ENCODE peak calls at places on chromosomes 7 and 10, in five cellular contexts. J is GDM1, Z is H9, W is GM10248, B is NCI-H2081. O is an unnamed sample.

GRCh38 chr10:69898941-69899340 is 97.2 kb downstream of the COL13A1 start:
- DNase-seq in B (no peak), Z (no peak), J (no peak), W (no peak), O (no peak)

GRCh38 chr10:128908109-128908898 is 558.7 kb upstream of the MGMT start:
- DNase-seq in Z (peak; percentile 38), W (no peak), J (no peak), B (no peak), O (no peak)

GRCh38 chr10:122044713-122045112 is 55.8 kb downstream of the TACC2 start:
- DNase-seq in Z (no peak), J (no peak), W (no peak), B (no peak), O (no peak)

GRCh38 chr10:114876602-114877300 is 55.2 kb downstream of the FHIP2A start:
- DNase-seq in J (peak; percentile 29), B (peak; percentile 64), Z (peak; percentile 85), W (peak; percentile 76), O (peak; percentile 77)

GRCh38 chr7:76108540-76109233 is 60.8 kb downstream of the MDH2 start:
- DNase-seq in Z (no peak), B (peak; percentile 49), J (no peak), W (no peak), O (no peak)

GRCh38 chr10:13668126-13668525 is 81.4 kb downstream of the PRPF18 start:
- DNase-seq in J (no peak), Z (no peak), B (no peak), W (no peak), O (no peak)

GRCh38 chr10:37263304-37263703 is 137.9 kb downstream of the ANKRD30A start:
- DNase-seq in Z (no peak), J (no peak), W (no peak), B (no peak), O (peak; percentile 3)

GRCh38 chr10:79024716-79025112 is 44.1 kb upstream of the ZMIZ1 start:
- DNase-seq in B (no peak), W (no peak), Z (no peak), J (no peak), O (no peak)

GRCh38 chr10:61545170-61545569 is 92.0 kb upstream of the TMEM26 start:
- DNase-seq in W (no peak), B (no peak), Z (no peak), J (no peak), O (no peak)

GRCh38 chr10:104317195-104318095 is 20.8 kb downstream of the ITPRIP start:
- DNase-seq in Z (no peak), J (no peak), W (no peak), B (no peak), O (no peak)

GRCh38 chr7:33563010-33563409 is 342.3 kb upstream of the BMPER start:
- DNase-seq in B (no peak), W (no peak), Z (no peak), J (no peak), O (no peak)

GRCh38 chr10:10959666-10960065 is 58.0 kb upstream of the CELF2 start:
- DNase-seq in W (no peak), Z (no peak), J (no peak), B (no peak), O (no peak)

GRCh38 chr10:110667620-110668343 is 23.6 kb downstream of the RBM20 start:
- DNase-seq in J (no peak), W (no peak), Z (peak; percentile 67), B (no peak), O (no peak)

GRCh38 chr7:10889266-10889898 is 84.3 kb upstream of the PHF14 start:
- DNase-seq in B (peak; percentile 62), J (peak; percentile 72), W (peak; percentile 71), Z (peak; percentile 47), O (peak; percentile 39)

GRCh38 chr7:12851841-12852240 is 164.4 kb downstream of the ARL4A start:
- DNase-seq in B (no peak), W (no peak), Z (no peak), J (no peak), O (no peak)

GRCh38 chr10:86363833-86364511 is 2.6 kb downstream of the GRID1 start:
- DNase-seq in J (no peak), B (no peak), W (no peak), Z (peak; percentile 33), O (no peak)

GRCh38 chr7:129091484-129092002 is 36.6 kb upstream of the TNPO3 start:
- DNase-seq in W (peak; percentile 82), Z (peak; percentile 94), J (peak; percentile 58), B (peak; percentile 93), O (peak; percentile 91)

GRCh38 chr10:63553031-63553430 is 31.8 kb downstream of the REEP3 start:
- DNase-seq in Z (no peak), J (no peak), B (no peak), W (no peak), O (peak; percentile 70)

GRCh38 chr10:117339569-117339968 is 35.7 kb downstream of the PDZD8 start:
- DNase-seq in B (no peak), Z (no peak), J (no peak), W (no peak), O (no peak)

GRCh38 chr7:127393370-127394058 is 1.0 kb upstream of the ZNF800 start:
- DNase-seq in Z (peak; percentile 33), W (no peak), J (no peak), B (peak; percentile 40), O (no peak)

GRCh38 chr10:90306187-90306586 is 551.7 kb downstream of the HTR7 start:
- DNase-seq in J (no peak), Z (no peak), W (no peak), B (no peak), O (no peak)

GRCh38 chr10:129104266-129105045 is 362.6 kb upstream of the MGMT start:
- DNase-seq in W (no peak), Z (no peak), J (no peak), B (no peak), O (no peak)

GRCh38 chr10:5975641-5976473 is 1.5 kb downstream of the IL15RA start:
- DNase-seq in Z (no peak), W (peak; percentile 89), B (no peak), J (no peak), O (no peak)

GRCh38 chr7:138981332-138982203 is at the start of gene KIAA1549:
- DNase-seq in W (peak; percentile 91), B (peak; percentile 68), Z (peak; percentile 76), J (peak; percentile 60), O (peak; percentile 85)